ENCODE peak calls at places on chromosomes 13 and 19, in four cellular contexts. A, I, U and F are unnamed samples.

GRCh38 chr13:65638572-65639168 is 1591.5 kb downstream of the PCDH9 start:
- DNase-seq in U (no peak), I (no peak), A (no peak), F (no peak)

GRCh38 chr19:35562336-35562735 is 1.1 kb downstream of the ATP4A start:
- DNase-seq in U (no peak), I (no peak), A (no peak), F (no peak)

GRCh38 chr13:30371649-30372265 is 50.5 kb upstream of the UBE2L5 start:
- DNase-seq in I (no peak), U (peak), A (no peak), F (peak)

GRCh38 chr13:90683711-90684131 is 663.8 kb upstream of the MIR17HG start:
- DNase-seq in I (no peak), A (no peak), U (no peak), F (no peak)

GRCh38 chr19:15810335-15810734 is 5.1 kb downstream of the OR10H1 start:
- DNase-seq in I (peak), A (no peak), U (no peak), F (no peak)

GRCh38 chr19:54600228-54600627 is 6.8 kb downstream of the LILRA1 start:
- DNase-seq in I (no peak), A (no peak), U (no peak), F (no peak)

GRCh38 chr19:40539070-40539469 is 37.6 kb upstream of the SHKBP1 start:
- DNase-seq in U (no peak), I (no peak), A (no peak), F (no peak)

GRCh38 chr13:108086678-108087077 is 128.7 kb downstream of the LIG4 start:
- DNase-seq in U (no peak), I (no peak), A (no peak), F (no peak)

GRCh38 chr13:33349314-33349995 is 63.9 kb upstream of the STARD13 start:
- DNase-seq in A (no peak), U (no peak), I (peak), F (no peak)

GRCh38 chr13:50244913-50245574 is 229.8 kb downstream of the KCNRG start:
- DNase-seq in A (no peak), I (no peak), U (peak), F (no peak)

GRCh38 chr19:41646589-41647204 is 19.8 kb upstream of the CEACAM4 start:
- DNase-seq in I (no peak), A (no peak), U (no peak), F (no peak)

GRCh38 chr19:39469036-39469435 is 11.6 kb upstream of the TIMM50 start:
- DNase-seq in I (no peak), U (no peak), A (no peak), F (no peak)

GRCh38 chr19:36245210-36246005 is 30.5 kb downstream of the ZNF146 start:
- DNase-seq in A (no peak), U (no peak), I (no peak), F (peak)

GRCh38 chr19:17294051-17294891 is 9.0 kb downstream of the ABHD8 start:
- DNase-seq in U (peak), I (no peak), A (no peak), F (no peak)

GRCh38 chr13:45167611-45168554 is 33.0 kb downstream of the KCTD4 start:
- DNase-seq in I (peak), A (no peak), U (no peak), F (no peak)